ENCODE peak calls at places on chromosome 4, in ten cellular contexts. One of them, this sample, is unnamed.
A peak's percentile ranks its signal among the peaks of the same experiment; 100 is the strongest.

GRCh38 chr4:81459233-81459632 is 12.5 kb downstream of the RASGEF1B start:
- DNase-seq in fibroblast of lung: no peak
- DNase-seq in A549: no peak
- DNase-seq in upper lobe of left lung: no peak
- DNase-seq in left lung: no peak
- DNase-seq in RWPE2: no peak
- DNase-seq in cardiac fibroblast: no peak
- DNase-seq in prostate gland: no peak
- DNase-seq in mucosa of descending colon: no peak
- DNase-seq in tibial artery: no peak
- DNase-seq in this sample: no peak

GRCh38 chr4:13627185-13627605 is 330 bp downstream of the BOD1L1 start:
- DNase-seq in upper lobe of left lung: peak; percentile 29
- DNase-seq in tibial artery: no peak
- DNase-seq in fibroblast of lung: peak; percentile 11
- DNase-seq in A549: no peak
- DNase-seq in left lung: peak; percentile 48
- DNase-seq in prostate gland: no peak
- DNase-seq in cardiac fibroblast: no peak
- DNase-seq in mucosa of descending colon: peak; percentile 61
- DNase-seq in RWPE2: no peak
- DNase-seq in this sample: no peak

GRCh38 chr4:67152976-67153375 is 392.3 kb downstream of the CENPC start:
- DNase-seq in left lung: no peak
- DNase-seq in fibroblast of lung: no peak
- DNase-seq in A549: no peak
- DNase-seq in RWPE2: no peak
- DNase-seq in upper lobe of left lung: no peak
- DNase-seq in prostate gland: no peak
- DNase-seq in mucosa of descending colon: no peak
- DNase-seq in cardiac fibroblast: no peak
- DNase-seq in tibial artery: no peak
- DNase-seq in this sample: no peak

GRCh38 chr4:182918791-182919302 is 1.7 kb upstream of the DCTD start:
- DNase-seq in mucosa of descending colon: no peak
- DNase-seq in tibial artery: no peak
- DNase-seq in A549: no peak
- DNase-seq in fibroblast of lung: no peak
- DNase-seq in prostate gland: no peak
- DNase-seq in cardiac fibroblast: no peak
- DNase-seq in left lung: no peak
- DNase-seq in upper lobe of left lung: no peak
- DNase-seq in RWPE2: no peak
- DNase-seq in this sample: peak; percentile 54

GRCh38 chr4:17055788-17056187 is 157.3 kb upstream of the LDB2 start:
- DNase-seq in mucosa of descending colon: no peak
- DNase-seq in left lung: no peak
- DNase-seq in cardiac fibroblast: peak; percentile 82
- DNase-seq in tibial artery: no peak
- DNase-seq in fibroblast of lung: peak; percentile 90
- DNase-seq in upper lobe of left lung: no peak
- DNase-seq in A549: no peak
- DNase-seq in RWPE2: no peak
- DNase-seq in prostate gland: no peak
- DNase-seq in this sample: peak; percentile 96

GRCh38 chr4:896216-896615 is 35.9 kb downstream of the GAK start:
- DNase-seq in prostate gland: no peak
- DNase-seq in RWPE2: no peak
- DNase-seq in cardiac fibroblast: no peak
- DNase-seq in tibial artery: no peak
- DNase-seq in mucosa of descending colon: no peak
- DNase-seq in upper lobe of left lung: no peak
- DNase-seq in left lung: no peak
- DNase-seq in A549: no peak
- DNase-seq in fibroblast of lung: no peak
- DNase-seq in this sample: no peak

GRCh38 chr4:110309686-110310085 is 111.3 kb upstream of the ELOVL6 start:
- DNase-seq in prostate gland: no peak
- DNase-seq in upper lobe of left lung: no peak
- DNase-seq in tibial artery: no peak
- DNase-seq in RWPE2: no peak
- DNase-seq in A549: no peak
- DNase-seq in left lung: no peak
- DNase-seq in mucosa of descending colon: no peak
- DNase-seq in cardiac fibroblast: peak; percentile 25
- DNase-seq in fibroblast of lung: peak; percentile 58
- DNase-seq in this sample: peak; percentile 43

GRCh38 chr4:33882246-33882990 is 2361.9 kb downstream of the ARAP2 start:
- DNase-seq in fibroblast of lung: no peak
- DNase-seq in tibial artery: no peak
- DNase-seq in mucosa of descending colon: no peak
- DNase-seq in A549: no peak
- DNase-seq in RWPE2: no peak
- DNase-seq in prostate gland: no peak
- DNase-seq in upper lobe of left lung: no peak
- DNase-seq in left lung: no peak
- DNase-seq in cardiac fibroblast: peak; percentile 49
- DNase-seq in this sample: no peak

GRCh38 chr4:56388311-56388710 is 1.0 kb upstream of the AASDH start:
- DNase-seq in mucosa of descending colon: no peak
- DNase-seq in RWPE2: no peak
- DNase-seq in left lung: no peak
- DNase-seq in tibial artery: no peak
- DNase-seq in cardiac fibroblast: no peak
- DNase-seq in A549: no peak
- DNase-seq in fibroblast of lung: no peak
- DNase-seq in prostate gland: no peak
- DNase-seq in upper lobe of left lung: no peak
- DNase-seq in this sample: no peak

GRCh38 chr4:165874799-165875371 is 1.8 kb downstream of the TLL1 start:
- DNase-seq in fibroblast of lung: no peak
- DNase-seq in cardiac fibroblast: peak; percentile 26
- DNase-seq in left lung: no peak
- DNase-seq in prostate gland: peak; percentile 24
- DNase-seq in RWPE2: no peak
- DNase-seq in upper lobe of left lung: no peak
- DNase-seq in mucosa of descending colon: peak; percentile 24
- DNase-seq in tibial artery: no peak
- DNase-seq in A549: peak; percentile 5
- DNase-seq in this sample: no peak

GRCh38 chr4:2255501-2256155 is 6.3 kb downstream of the MXD4 start:
- DNase-seq in cardiac fibroblast: peak; percentile 79
- DNase-seq in tibial artery: peak; percentile 33
- DNase-seq in A549: no peak
- DNase-seq in RWPE2: no peak
- DNase-seq in prostate gland: peak; percentile 52
- DNase-seq in left lung: peak; percentile 34
- DNase-seq in mucosa of descending colon: peak; percentile 25
- DNase-seq in fibroblast of lung: no peak
- DNase-seq in upper lobe of left lung: peak; percentile 26
- DNase-seq in this sample: peak; percentile 55

GRCh38 chr4:136750898-136751297 is 781.4 kb downstream of the PCDH18 start:
- DNase-seq in prostate gland: no peak
- DNase-seq in cardiac fibroblast: no peak
- DNase-seq in fibroblast of lung: peak; percentile 41
- DNase-seq in tibial artery: no peak
- DNase-seq in RWPE2: no peak
- DNase-seq in upper lobe of left lung: no peak
- DNase-seq in left lung: no peak
- DNase-seq in mucosa of descending colon: no peak
- DNase-seq in A549: no peak
- DNase-seq in this sample: peak; percentile 38

DNA sequence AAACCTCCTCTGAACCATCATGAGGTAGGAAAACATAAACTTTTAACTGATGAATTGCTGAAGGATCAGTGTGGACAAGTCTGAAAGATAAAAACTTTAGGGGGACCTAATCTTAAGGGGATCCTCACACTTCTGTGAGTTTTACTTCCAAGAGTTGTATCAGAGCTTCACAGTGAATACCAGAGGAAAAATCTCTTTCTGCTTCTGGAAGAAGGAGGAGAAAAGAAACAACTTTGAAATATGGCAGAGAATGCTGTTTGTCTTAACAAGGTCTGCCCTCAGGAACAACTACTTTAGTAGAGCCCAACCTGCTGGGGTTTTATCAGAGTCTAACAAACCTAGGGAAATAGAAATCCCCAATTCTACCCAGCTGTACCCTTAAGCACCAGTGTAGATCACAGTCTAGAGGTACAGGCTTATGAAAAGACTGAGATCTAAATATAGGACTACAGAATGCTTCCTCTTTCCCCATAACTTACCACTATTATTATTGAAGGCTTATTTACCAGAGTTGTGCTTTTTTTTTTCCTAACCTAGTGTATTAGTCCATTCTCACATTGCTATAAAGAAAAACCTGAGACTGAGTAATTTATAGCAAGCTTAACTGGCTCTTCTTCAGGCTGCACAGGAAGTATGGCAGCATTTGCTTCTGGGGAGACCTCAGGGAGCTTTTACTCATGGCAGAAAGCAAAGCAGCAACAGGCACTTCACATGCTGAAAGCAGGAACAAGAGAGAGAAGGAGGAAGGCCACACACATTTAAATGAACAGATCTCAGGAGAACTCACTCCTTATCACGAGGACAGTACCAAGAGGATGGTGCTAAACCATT is 167.9 kb downstream of the CAMK2D start:
- DNase-seq in fibroblast of lung: no peak
- DNase-seq in left lung: no peak
- DNase-seq in A549: no peak
- DNase-seq in prostate gland: no peak
- DNase-seq in upper lobe of left lung: no peak
- DNase-seq in mucosa of descending colon: no peak
- DNase-seq in RWPE2: no peak
- DNase-seq in cardiac fibroblast: no peak
- DNase-seq in tibial artery: no peak
- DNase-seq in this sample: no peak
- H3K4me3 ChIP-seq in fibroblast of lung: no peak overlapping the region
- H3K4me3 ChIP-seq in left lung: no peak overlapping the region
- H3K4me3 ChIP-seq in A549: no peak overlapping the region
- H3K4me3 ChIP-seq in prostate gland: no peak overlapping the region
- H3K4me3 ChIP-seq in upper lobe of left lung: no peak overlapping the region
- H3K4me3 ChIP-seq in mucosa of descending colon: no peak overlapping the region
- H3K4me3 ChIP-seq in RWPE2: no peak overlapping the region
- H3K4me3 ChIP-seq in cardiac fibroblast: no peak overlapping the region
- H3K4me3 ChIP-seq in tibial artery: no peak overlapping the region
- H3K4me3 ChIP-seq in this sample: no peak overlapping the region

GRCh38 chr4:173506780-173507211 is 23.2 kb downstream of the HAND2 start:
- DNase-seq in upper lobe of left lung: no peak
- DNase-seq in A549: no peak
- DNase-seq in cardiac fibroblast: no peak
- DNase-seq in mucosa of descending colon: no peak
- DNase-seq in RWPE2: no peak
- DNase-seq in left lung: no peak
- DNase-seq in tibial artery: no peak
- DNase-seq in fibroblast of lung: no peak
- DNase-seq in prostate gland: no peak
- DNase-seq in this sample: no peak

GRCh38 chr4:173504181-173504503 is 25.9 kb downstream of the HAND2 start:
- DNase-seq in left lung: no peak
- DNase-seq in fibroblast of lung: no peak
- DNase-seq in cardiac fibroblast: peak; percentile 48
- DNase-seq in mucosa of descending colon: no peak
- DNase-seq in upper lobe of left lung: no peak
- DNase-seq in A549: no peak
- DNase-seq in RWPE2: no peak
- DNase-seq in tibial artery: no peak
- DNase-seq in prostate gland: no peak
- DNase-seq in this sample: no peak

GRCh38 chr4:173508386-173509002 is 21.5 kb downstream of the HAND2 start:
- DNase-seq in prostate gland: no peak
- DNase-seq in left lung: no peak
- DNase-seq in tibial artery: peak; percentile 19
- DNase-seq in cardiac fibroblast: no peak
- DNase-seq in mucosa of descending colon: no peak
- DNase-seq in fibroblast of lung: no peak
- DNase-seq in A549: no peak
- DNase-seq in RWPE2: no peak
- DNase-seq in upper lobe of left lung: no peak
- DNase-seq in this sample: no peak

GRCh38 chr4:173507471-173508385 is 22.3 kb downstream of the HAND2 start:
- DNase-seq in fibroblast of lung: no peak
- DNase-seq in prostate gland: no peak
- DNase-seq in RWPE2: no peak
- DNase-seq in A549: no peak
- DNase-seq in left lung: no peak
- DNase-seq in cardiac fibroblast: no peak
- DNase-seq in mucosa of descending colon: no peak
- DNase-seq in tibial artery: peak; percentile 13
- DNase-seq in upper lobe of left lung: no peak
- DNase-seq in this sample: no peak

GRCh38 chr4:173505924-173506779 is 23.9 kb downstream of the HAND2 start:
- DNase-seq in tibial artery: peak; percentile 66
- DNase-seq in fibroblast of lung: peak; percentile 67
- DNase-seq in A549: peak; percentile 57
- DNase-seq in RWPE2: no peak
- DNase-seq in mucosa of descending colon: peak; percentile 74
- DNase-seq in left lung: no peak
- DNase-seq in prostate gland: no peak
- DNase-seq in cardiac fibroblast: peak; percentile 78
- DNase-seq in upper lobe of left lung: peak; percentile 49
- DNase-seq in this sample: peak; percentile 49
- TF ChIP-seq CTCF in tibial artery: peak; percentile 74
- TF ChIP-seq CTCF in fibroblast of lung: peak; percentile 75
- TF ChIP-seq CTCF in A549: peak; percentile 60
- TF ChIP-seq CTCF in RWPE2: peak; percentile 54
- TF ChIP-seq CTCF in mucosa of descending colon: peak; percentile 48
- TF ChIP-seq CTCF in left lung: peak; percentile 50
- TF ChIP-seq CTCF in prostate gland: no peak
- TF ChIP-seq CTCF in cardiac fibroblast: peak; percentile 90
- TF ChIP-seq CTCF in upper lobe of left lung: peak; percentile 34
- TF ChIP-seq CTCF in this sample: peak; percentile 77

GRCh38 chr4:112519689-112520597 is 4.0 kb upstream of the NEUROG2 start:
- DNase-seq in upper lobe of left lung: no peak
- DNase-seq in cardiac fibroblast: no peak
- DNase-seq in left lung: no peak
- DNase-seq in prostate gland: no peak
- DNase-seq in tibial artery: no peak
- DNase-seq in A549: no peak
- DNase-seq in RWPE2: no peak
- DNase-seq in mucosa of descending colon: no peak
- DNase-seq in fibroblast of lung: no peak
- DNase-seq in this sample: no peak
- H3K4me3 ChIP-seq in upper lobe of left lung: no peak overlapping the region
- H3K4me3 ChIP-seq in cardiac fibroblast: no peak overlapping the region
- H3K4me3 ChIP-seq in left lung: no peak overlapping the region
- H3K4me3 ChIP-seq in prostate gland: no peak overlapping the region
- H3K4me3 ChIP-seq in tibial artery: no peak overlapping the region
- H3K4me3 ChIP-seq in A549: no peak overlapping the region
- H3K4me3 ChIP-seq in RWPE2: no peak overlapping the region
- H3K4me3 ChIP-seq in mucosa of descending colon: no peak overlapping the region
- H3K4me3 ChIP-seq in fibroblast of lung: no peak overlapping the region
- H3K4me3 ChIP-seq in this sample: no peak overlapping the region

DNA sequence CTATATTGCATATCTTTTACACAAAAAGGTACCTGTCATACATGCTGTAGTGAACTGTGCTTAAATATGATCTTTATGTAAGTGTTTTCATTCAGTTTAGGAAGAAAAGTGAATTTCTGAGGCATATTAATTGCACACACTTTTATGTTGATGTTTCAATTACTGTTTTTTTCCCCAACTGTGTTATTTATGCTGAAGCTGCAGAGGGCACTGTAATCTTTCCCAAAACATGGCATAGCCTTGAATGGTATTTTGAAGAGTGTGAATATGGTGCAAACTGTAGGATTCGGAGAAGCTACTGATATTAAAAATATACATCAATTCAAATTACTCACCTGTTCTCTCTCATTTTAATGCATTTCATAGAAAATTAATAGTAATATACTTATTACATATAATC is 6.0 kb upstream of the CENPE start:
- DNase-seq in RWPE2: no peak
- DNase-seq in A549: no peak
- DNase-seq in upper lobe of left lung: no peak
- DNase-seq in prostate gland: no peak
- DNase-seq in mucosa of descending colon: no peak
- DNase-seq in fibroblast of lung: peak; percentile 28
- DNase-seq in tibial artery: no peak
- DNase-seq in cardiac fibroblast: peak; percentile 23
- DNase-seq in left lung: no peak
- DNase-seq in this sample: peak; percentile 45
- TF ChIP-seq CTCF in RWPE2: peak; percentile 75
- TF ChIP-seq CTCF in A549: peak; percentile 42
- TF ChIP-seq CTCF in upper lobe of left lung: no peak
- TF ChIP-seq CTCF in prostate gland: peak; percentile 26
- TF ChIP-seq CTCF in mucosa of descending colon: no peak
- TF ChIP-seq CTCF in fibroblast of lung: peak; percentile 24
- TF ChIP-seq CTCF in tibial artery: no peak
- TF ChIP-seq CTCF in cardiac fibroblast: peak; percentile 22
- TF ChIP-seq CTCF in left lung: no peak
- TF ChIP-seq CTCF in this sample: peak; percentile 53